ENCODE peak calls at places on chromosomes 6 and 20, in nine cellular contexts. One of them, this sample, is unnamed.
A peak's percentile ranks its signal among the peaks of the same experiment; 100 is the strongest.

GRCh38 chr20:5845686-5846651 is 95.8 kb downstream of the SHLD1 start:
- DNase-seq in endothelial cell of umbilical vein: no peak
- DNase-seq in GM12865: peak; percentile 72
- DNase-seq in pancreas: no peak
- DNase-seq in foreskin fibroblast: no peak
- DNase-seq in uterus: no peak
- DNase-seq in heart left ventricle: no peak
- DNase-seq in neural progenitor cell: peak; percentile 28
- DNase-seq in upper lobe of left lung: no peak
- DNase-seq in this sample: no peak

GRCh38 chr6:85865665-85866372 is 223.1 kb upstream of the SYNCRIP start:
- DNase-seq in endothelial cell of umbilical vein: peak; percentile 85
- DNase-seq in GM12865: peak; percentile 37
- DNase-seq in pancreas: no peak
- DNase-seq in foreskin fibroblast: peak; percentile 34
- DNase-seq in uterus: no peak
- DNase-seq in heart left ventricle: no peak
- DNase-seq in neural progenitor cell: peak; percentile 24
- DNase-seq in upper lobe of left lung: no peak
- DNase-seq in this sample: no peak

GRCh38 chr6:88301888-88302768 is 136.0 kb upstream of the CNR1 start:
- DNase-seq in endothelial cell of umbilical vein: no peak
- DNase-seq in GM12865: no peak
- DNase-seq in pancreas: no peak
- DNase-seq in foreskin fibroblast: peak; percentile 25
- DNase-seq in uterus: no peak
- DNase-seq in heart left ventricle: no peak
- DNase-seq in neural progenitor cell: no peak
- DNase-seq in upper lobe of left lung: no peak
- DNase-seq in this sample: no peak

GRCh38 chr6:21132856-21133610 is 460.5 kb upstream of the SOX4 start:
- DNase-seq in endothelial cell of umbilical vein: peak; percentile 62
- DNase-seq in GM12865: no peak
- DNase-seq in pancreas: no peak
- DNase-seq in foreskin fibroblast: no peak
- DNase-seq in uterus: no peak
- DNase-seq in heart left ventricle: no peak
- DNase-seq in neural progenitor cell: no peak
- DNase-seq in upper lobe of left lung: no peak
- DNase-seq in this sample: no peak

GRCh38 chr6:157184202-157185015 is 138.9 kb downstream of the TMEM242 start:
- DNase-seq in endothelial cell of umbilical vein: peak; percentile 44
- DNase-seq in GM12865: peak; percentile 68
- DNase-seq in pancreas: peak; percentile 92
- DNase-seq in foreskin fibroblast: peak; percentile 40
- DNase-seq in uterus: peak; percentile 59
- DNase-seq in heart left ventricle: peak; percentile 79
- DNase-seq in neural progenitor cell: peak; percentile 80
- DNase-seq in upper lobe of left lung: peak; percentile 80
- DNase-seq in this sample: no peak

GRCh38 chr6:9482030-9482731 is 932.7 kb downstream of the TFAP2A start:
- DNase-seq in endothelial cell of umbilical vein: peak; percentile 86
- DNase-seq in GM12865: no peak
- DNase-seq in pancreas: no peak
- DNase-seq in foreskin fibroblast: peak; percentile 92
- DNase-seq in uterus: no peak
- DNase-seq in heart left ventricle: no peak
- DNase-seq in neural progenitor cell: no peak
- DNase-seq in upper lobe of left lung: no peak
- DNase-seq in this sample: no peak

GRCh38 chr6:151374024-151374423 is 17.3 kb downstream of the ZBTB2 start:
- DNase-seq in endothelial cell of umbilical vein: peak; percentile 73
- DNase-seq in GM12865: no peak
- DNase-seq in pancreas: no peak
- DNase-seq in foreskin fibroblast: no peak
- DNase-seq in uterus: no peak
- DNase-seq in heart left ventricle: no peak
- DNase-seq in neural progenitor cell: no peak
- DNase-seq in upper lobe of left lung: peak; percentile 42
- DNase-seq in this sample: no peak

GRCh38 chr20:59537991-59538390 is 66.3 kb upstream of the PHACTR3 start:
- DNase-seq in endothelial cell of umbilical vein: no peak
- DNase-seq in GM12865: no peak
- DNase-seq in pancreas: no peak
- DNase-seq in foreskin fibroblast: no peak
- DNase-seq in uterus: no peak
- DNase-seq in heart left ventricle: no peak
- DNase-seq in neural progenitor cell: no peak
- DNase-seq in upper lobe of left lung: no peak
- DNase-seq in this sample: no peak

GRCh38 chr20:36761125-36761524 is 12.4 kb downstream of the DSN1 start:
- DNase-seq in endothelial cell of umbilical vein: no peak
- DNase-seq in GM12865: no peak
- DNase-seq in pancreas: no peak
- DNase-seq in foreskin fibroblast: no peak
- DNase-seq in uterus: no peak
- DNase-seq in heart left ventricle: no peak
- DNase-seq in neural progenitor cell: no peak
- DNase-seq in upper lobe of left lung: no peak
- DNase-seq in this sample: no peak

GRCh38 chr20:62208805-62209755 is 11.0 kb downstream of the HRH3 start:
- DNase-seq in endothelial cell of umbilical vein: no peak
- DNase-seq in GM12865: no peak
- DNase-seq in pancreas: peak; percentile 85
- DNase-seq in foreskin fibroblast: no peak
- DNase-seq in uterus: no peak
- DNase-seq in heart left ventricle: peak; percentile 57
- DNase-seq in neural progenitor cell: peak; percentile 73
- DNase-seq in upper lobe of left lung: no peak
- DNase-seq in this sample: no peak

GRCh38 chr6:94349227-94349626 is 929.9 kb upstream of the EPHA7 start:
- DNase-seq in endothelial cell of umbilical vein: no peak
- DNase-seq in GM12865: no peak
- DNase-seq in pancreas: no peak
- DNase-seq in foreskin fibroblast: no peak
- DNase-seq in uterus: no peak
- DNase-seq in heart left ventricle: no peak
- DNase-seq in neural progenitor cell: no peak
- DNase-seq in upper lobe of left lung: no peak
- DNase-seq in this sample: no peak

GRCh38 chr20:61951695-61952533 is 113.8 kb downstream of the TAF4 start:
- DNase-seq in endothelial cell of umbilical vein: peak; percentile 12
- DNase-seq in GM12865: no peak
- DNase-seq in pancreas: peak; percentile 55
- DNase-seq in foreskin fibroblast: no peak
- DNase-seq in uterus: no peak
- DNase-seq in heart left ventricle: no peak
- DNase-seq in neural progenitor cell: peak; percentile 88
- DNase-seq in upper lobe of left lung: peak; percentile 19
- DNase-seq in this sample: peak; percentile 82

GRCh38 chr6:5995705-5996686 is 10.7 kb downstream of the NRN1 start:
- DNase-seq in endothelial cell of umbilical vein: peak; percentile 79
- DNase-seq in GM12865: no peak
- DNase-seq in pancreas: peak; percentile 66
- DNase-seq in foreskin fibroblast: peak; percentile 63
- DNase-seq in uterus: peak; percentile 65
- DNase-seq in heart left ventricle: peak; percentile 80
- DNase-seq in neural progenitor cell: peak; percentile 91
- DNase-seq in upper lobe of left lung: peak; percentile 63
- DNase-seq in this sample: no peak

GRCh38 chr20:53529658-53530057 is 64.0 kb downstream of the ZNF217 start:
- DNase-seq in endothelial cell of umbilical vein: no peak
- DNase-seq in GM12865: no peak
- DNase-seq in pancreas: no peak
- DNase-seq in foreskin fibroblast: no peak
- DNase-seq in uterus: no peak
- DNase-seq in heart left ventricle: no peak
- DNase-seq in neural progenitor cell: no peak
- DNase-seq in upper lobe of left lung: no peak
- DNase-seq in this sample: no peak

GRCh38 chr6:162875070-162875469 is 147.3 kb downstream of the PACRG start:
- DNase-seq in endothelial cell of umbilical vein: no peak
- DNase-seq in GM12865: no peak
- DNase-seq in pancreas: no peak
- DNase-seq in foreskin fibroblast: no peak
- DNase-seq in uterus: no peak
- DNase-seq in heart left ventricle: no peak
- DNase-seq in neural progenitor cell: no peak
- DNase-seq in upper lobe of left lung: no peak
- DNase-seq in this sample: no peak

GRCh38 chr6:152669894-152670293 is 27.8 kb upstream of the MYCT1 start:
- DNase-seq in endothelial cell of umbilical vein: peak; percentile 67
- DNase-seq in GM12865: peak; percentile 37
- DNase-seq in pancreas: no peak
- DNase-seq in foreskin fibroblast: peak; percentile 3
- DNase-seq in uterus: no peak
- DNase-seq in heart left ventricle: no peak
- DNase-seq in neural progenitor cell: peak; percentile 20
- DNase-seq in upper lobe of left lung: no peak
- DNase-seq in this sample: no peak
- TF ChIP-seq CTCF in endothelial cell of umbilical vein: peak; percentile 22
- TF ChIP-seq CTCF in GM12865: peak; percentile 23
- TF ChIP-seq CTCF in pancreas: no peak
- TF ChIP-seq CTCF in foreskin fibroblast: peak; percentile 17
- TF ChIP-seq CTCF in uterus: peak; percentile 55
- TF ChIP-seq CTCF in heart left ventricle: peak; percentile 42
- TF ChIP-seq CTCF in neural progenitor cell: peak; percentile 53
- TF ChIP-seq CTCF in upper lobe of left lung: no peak
- TF ChIP-seq CTCF in this sample: peak; percentile 64

GRCh38 chr20:8523684-8524083 is 391.6 kb downstream of the PLCB1 start:
- DNase-seq in endothelial cell of umbilical vein: no peak
- DNase-seq in GM12865: no peak
- DNase-seq in pancreas: no peak
- DNase-seq in foreskin fibroblast: no peak
- DNase-seq in uterus: no peak
- DNase-seq in heart left ventricle: no peak
- DNase-seq in neural progenitor cell: peak; percentile 15
- DNase-seq in upper lobe of left lung: no peak
- DNase-seq in this sample: no peak
- TF ChIP-seq CTCF in endothelial cell of umbilical vein: no peak
- TF ChIP-seq CTCF in GM12865: no peak
- TF ChIP-seq CTCF in pancreas: no peak
- TF ChIP-seq CTCF in foreskin fibroblast: no peak
- TF ChIP-seq CTCF in uterus: no peak
- TF ChIP-seq CTCF in heart left ventricle: no peak
- TF ChIP-seq CTCF in neural progenitor cell: peak; percentile 38
- TF ChIP-seq CTCF in upper lobe of left lung: no peak
- TF ChIP-seq CTCF in this sample: peak; percentile 18

GRCh38 chr20:11067359-11067758 is 393.6 kb upstream of the JAG1 start:
- DNase-seq in endothelial cell of umbilical vein: no peak
- DNase-seq in GM12865: no peak
- DNase-seq in pancreas: no peak
- DNase-seq in foreskin fibroblast: no peak
- DNase-seq in uterus: no peak
- DNase-seq in heart left ventricle: no peak
- DNase-seq in neural progenitor cell: no peak
- DNase-seq in upper lobe of left lung: no peak
- DNase-seq in this sample: no peak

GRCh38 chr20:11059659-11060058 is 385.9 kb upstream of the JAG1 start:
- DNase-seq in endothelial cell of umbilical vein: no peak
- DNase-seq in GM12865: no peak
- DNase-seq in pancreas: no peak
- DNase-seq in foreskin fibroblast: no peak
- DNase-seq in uterus: no peak
- DNase-seq in heart left ventricle: no peak
- DNase-seq in neural progenitor cell: no peak
- DNase-seq in upper lobe of left lung: no peak
- DNase-seq in this sample: no peak

GRCh38 chr20:11063459-11063858 is 389.7 kb upstream of the JAG1 start:
- DNase-seq in endothelial cell of umbilical vein: no peak
- DNase-seq in GM12865: no peak
- DNase-seq in pancreas: no peak
- DNase-seq in foreskin fibroblast: no peak
- DNase-seq in uterus: no peak
- DNase-seq in heart left ventricle: no peak
- DNase-seq in neural progenitor cell: no peak
- DNase-seq in upper lobe of left lung: no peak
- DNase-seq in this sample: no peak

GRCh38 chr20:11060423-11061205 is 386.8 kb upstream of the JAG1 start:
- DNase-seq in endothelial cell of umbilical vein: peak; percentile 33
- DNase-seq in GM12865: no peak
- DNase-seq in pancreas: no peak
- DNase-seq in foreskin fibroblast: no peak
- DNase-seq in uterus: no peak
- DNase-seq in heart left ventricle: no peak
- DNase-seq in neural progenitor cell: no peak
- DNase-seq in upper lobe of left lung: no peak
- DNase-seq in this sample: no peak

GRCh38 chr20:11064946-11065345 is 391.1 kb upstream of the JAG1 start:
- DNase-seq in endothelial cell of umbilical vein: no peak
- DNase-seq in GM12865: no peak
- DNase-seq in pancreas: no peak
- DNase-seq in foreskin fibroblast: no peak
- DNase-seq in uterus: no peak
- DNase-seq in heart left ventricle: no peak
- DNase-seq in neural progenitor cell: no peak
- DNase-seq in upper lobe of left lung: no peak
- DNase-seq in this sample: no peak
- TF ChIP-seq CTCF in endothelial cell of umbilical vein: no peak
- TF ChIP-seq CTCF in GM12865: no peak
- TF ChIP-seq CTCF in pancreas: no peak
- TF ChIP-seq CTCF in foreskin fibroblast: no peak
- TF ChIP-seq CTCF in uterus: no peak
- TF ChIP-seq CTCF in heart left ventricle: no peak
- TF ChIP-seq CTCF in neural progenitor cell: no peak
- TF ChIP-seq CTCF in upper lobe of left lung: no peak
- TF ChIP-seq CTCF in this sample: no peak

GRCh38 chr6:26592649-26593048 is 4.1 kb upstream of the ABT1 start:
- DNase-seq in endothelial cell of umbilical vein: no peak
- DNase-seq in GM12865: peak; percentile 46
- DNase-seq in pancreas: no peak
- DNase-seq in foreskin fibroblast: no peak
- DNase-seq in uterus: no peak
- DNase-seq in heart left ventricle: no peak
- DNase-seq in neural progenitor cell: no peak
- DNase-seq in upper lobe of left lung: no peak
- DNase-seq in this sample: no peak
- TF ChIP-seq CTCF in endothelial cell of umbilical vein: no peak
- TF ChIP-seq CTCF in GM12865: no peak
- TF ChIP-seq CTCF in pancreas: no peak
- TF ChIP-seq CTCF in foreskin fibroblast: no peak
- TF ChIP-seq CTCF in uterus: no peak
- TF ChIP-seq CTCF in heart left ventricle: no peak
- TF ChIP-seq CTCF in neural progenitor cell: no peak
- TF ChIP-seq CTCF in upper lobe of left lung: no peak
- TF ChIP-seq CTCF in this sample: no peak

DNA sequence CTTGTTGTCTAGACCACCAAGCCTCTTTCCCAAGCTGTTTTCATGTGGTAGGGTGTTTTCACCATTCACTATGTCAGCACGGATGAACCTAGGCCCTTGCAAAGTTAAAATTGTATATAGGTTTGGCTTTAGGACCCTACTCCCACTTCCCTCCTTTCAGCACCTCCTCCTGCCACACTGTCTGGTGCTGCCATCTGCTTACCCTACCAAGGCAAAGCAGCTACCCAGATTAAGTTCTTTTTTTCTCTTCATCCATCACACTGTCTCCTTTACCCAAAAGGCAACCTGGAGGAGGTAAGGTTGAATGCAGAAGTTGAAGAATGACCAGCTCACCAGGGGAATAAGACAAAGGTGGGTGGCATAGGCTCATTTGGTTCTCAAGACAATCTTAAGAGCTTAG is 184.0 kb downstream of the CDC5L start:
- DNase-seq in endothelial cell of umbilical vein: no peak
- DNase-seq in GM12865: no peak
- DNase-seq in pancreas: no peak
- DNase-seq in foreskin fibroblast: no peak
- DNase-seq in uterus: no peak
- DNase-seq in heart left ventricle: no peak
- DNase-seq in neural progenitor cell: no peak
- DNase-seq in upper lobe of left lung: no peak
- DNase-seq in this sample: no peak
- TF ChIP-seq CTCF in endothelial cell of umbilical vein: no peak
- TF ChIP-seq CTCF in GM12865: no peak
- TF ChIP-seq CTCF in pancreas: no peak
- TF ChIP-seq CTCF in foreskin fibroblast: no peak
- TF ChIP-seq CTCF in uterus: no peak
- TF ChIP-seq CTCF in heart left ventricle: no peak
- TF ChIP-seq CTCF in neural progenitor cell: no peak
- TF ChIP-seq CTCF in upper lobe of left lung: no peak
- TF ChIP-seq CTCF in this sample: no peak